ENCODE peak calls at places on chromosomes 16 and 17, in four cellular contexts. S is testis; O is ureter; C is activated CD4-positive, alpha-beta memory T cell treated with anti-CD3 and anti-CD28 coated beads, Interleukin-2, amount 10 ng/mL, durations not matched to agents 7 days and 5 days. P is an unnamed sample.

GRCh38 chr16:28027055-28027454 is 36.5 kb downstream of the GSG1L start:
- DNase-seq in S (no peak), O (no peak), C (no peak), P (no peak)

GRCh38 chr16:22886908-22887307 is 72.9 kb downstream of the HS3ST2 start:
- DNase-seq in S (no peak), O (no peak), C (no peak), P (no peak)

GRCh38 chr16:67860589-67861398 is 12.1 kb upstream of the EDC4 start:
- DNase-seq in S (no peak), O (no peak), C (no peak), P (no peak)

GRCh38 chr16:88754912-88755744 is 29.9 kb downstream of the PIEZO1 start:
- DNase-seq in S (no peak), O (no peak), C (no peak), P (no peak)

GRCh38 chr16:11431915-11432465 is 86.7 kb downstream of the RMI2 start:
- DNase-seq in S (no peak), O (no peak), C (no peak), P (no peak)

GRCh38 chr17:49962599-49963276 is 6.3 kb upstream of the DLX4 start:
- DNase-seq in S (no peak), O (no peak), C (no peak), P (no peak)

GRCh38 chr17:19290047-19290705 is 53.0 kb downstream of the EPN2 start:
- DNase-seq in S (no peak), O (no peak), C (no peak), P (no peak)

GRCh38 chr17:61670691-61671090 is 79.7 kb upstream of the NACA2 start:
- DNase-seq in S (no peak), O (no peak), C (no peak), P (no peak)

GRCh38 chr16:9837481-9837880 is 344.7 kb downstream of the GRIN2A start:
- DNase-seq in S (no peak), O (no peak), C (no peak), P (no peak)

GRCh38 chr16:1923299-1924034 is 5.3 kb upstream of the HS3ST6 start:
- DNase-seq in S (no peak), O (no peak), C (no peak), P (peak)

GRCh38 chr16:1037023-1037933 is 35.3 kb upstream of the SSTR5 start:
- DNase-seq in S (no peak), O (peak), C (no peak), P (no peak)

GRCh38 chr17:38528101-38528500 is 77.7 kb downstream of the SRCIN1 start:
- DNase-seq in S (no peak), O (no peak), C (no peak), P (no peak)

GRCh38 chr17:44749076-44750020 is 9.4 kb upstream of the ADAM11 start:
- DNase-seq in S (peak), O (no peak), C (no peak), P (no peak)

GRCh38 chr17:61251939-61252865 is 147.4 kb upstream of the TBX2 start:
- DNase-seq in S (peak), O (peak), C (no peak), P (no peak)

GRCh38 chr17:67750067-67750466 is 32.3 kb downstream of the NOL11 start:
- DNase-seq in S (no peak), O (no peak), C (no peak), P (no peak)

P was measured in iPS DF 6.9.